ENCODE peak calls at places on chromosomes 2 and 18, in nine cellular contexts. M is heart right ventricle, T is right cardiac atrium, I is RWPE1, G is mesendoderm, V is small intestine, Y is thoracic aorta, F is K562, C is neural progenitor cell. Q is an unnamed sample.

GRCh38 chr18:52190195-52190594 is 149.8 kb upstream of the DCC start:
- DNase-seq in V (no peak), I (no peak), F (no peak), C (no peak), T (no peak), M (no peak), G (no peak), Y (no peak), Q (no peak)

GRCh38 chr2:228654707-228655106 is 473.2 kb upstream of the SPHKAP start:
- DNase-seq in G (no peak), F (no peak), M (no peak), Y (no peak), V (peak), T (no peak), C (no peak), I (no peak), Q (no peak)

GRCh38 chr2:102826904-102827303 is 65.1 kb downstream of the TMEM182 start:
- DNase-seq in I (no peak), Y (no peak), V (no peak), G (peak), T (peak), F (no peak), C (peak), M (peak), Q (no peak)

GRCh38 chr2:3637692-3638455 is 20.1 kb upstream of the ALLC start:
- DNase-seq in I (no peak), T (peak), Y (no peak), F (no peak), V (no peak), C (no peak), G (no peak), M (peak), Q (no peak)

GRCh38 chr2:160415991-160416390 is 77.6 kb downstream of the RBMS1 start:
- DNase-seq in I (peak), G (no peak), M (no peak), V (no peak), F (no peak), T (no peak), Y (no peak), C (no peak), Q (no peak)

GRCh38 chr2:45622704-45623103 is 11.6 kb upstream of the SRBD1 start:
- DNase-seq in V (no peak), F (no peak), Y (no peak), M (no peak), I (no peak), C (no peak), G (no peak), T (no peak), Q (no peak)

GRCh38 chr2:70360661-70361316 is 58.9 kb upstream of the FAM136A start:
- DNase-seq in V (peak), M (no peak), I (peak), C (no peak), T (no peak), G (peak), F (peak), Y (no peak), Q (no peak)

GRCh38 chr2:198756166-198756565 is 701.6 kb downstream of the SATB2 start:
- DNase-seq in G (no peak), I (no peak), V (no peak), F (no peak), M (no peak), T (no peak), Y (no peak), C (no peak), Q (no peak)

GRCh38 chr2:29443627-29444026 is 328.4 kb downstream of the CLIP4 start:
- DNase-seq in T (no peak), V (no peak), I (peak), M (no peak), G (peak), F (no peak), Y (no peak), C (no peak), Q (no peak)
- H3K27ac ChIP-seq in T (no peak), V (no peak), I (no peak), M (no peak), G (no peak), F (no peak), Y (no peak), C (no peak), Q (no peak)

GRCh38 chr2:144472911-144473310 is 47.0 kb downstream of the ZEB2 start:
- DNase-seq in V (no peak), G (no peak), Y (no peak), F (no peak), C (no peak), T (no peak), I (no peak), M (no peak), Q (no peak)
- H3K27ac ChIP-seq in V (no peak), G (no peak), Y (no peak), F (peak), C (peak), T (no peak), I (no peak), M (no peak), Q (no peak)

DNA sequence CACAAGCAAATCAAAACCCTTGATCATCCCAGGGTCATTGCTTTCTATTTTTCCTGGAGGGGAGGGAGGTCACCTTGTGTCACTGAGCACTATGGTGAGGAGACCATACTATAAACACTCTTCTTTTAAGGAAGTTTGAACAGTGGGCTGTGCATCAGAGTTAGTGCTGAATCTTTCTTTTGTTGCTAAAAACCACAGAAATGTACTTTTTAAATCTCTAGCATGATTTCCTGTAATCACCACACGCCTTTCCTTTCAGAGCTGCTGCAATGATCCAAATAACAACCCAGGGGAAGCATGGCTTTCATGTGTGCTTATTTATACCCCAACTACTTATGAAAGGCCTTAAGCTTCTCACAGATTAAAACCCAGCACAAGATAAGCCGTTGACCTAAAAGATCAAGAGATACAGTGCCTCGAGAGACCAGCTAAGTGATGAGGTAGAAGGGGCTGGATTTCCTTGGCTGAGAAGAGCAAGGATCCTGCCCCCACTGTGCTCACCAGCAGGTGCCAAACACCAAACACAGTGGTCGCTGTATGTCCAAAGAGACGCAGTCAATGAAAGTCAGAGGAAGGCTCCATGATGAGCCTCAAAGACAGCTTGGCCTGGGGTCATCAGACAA is 34.7 kb downstream of the TRABD2A start:
- DNase-seq in V (peak), Y (no peak), T (no peak), C (no peak), I (no peak), G (no peak), F (no peak), M (no peak), Q (peak)
- H3K27ac ChIP-seq in V (peak), Y (no peak), T (no peak), C (no peak), I (no peak), G (no peak), F (no peak), M (no peak), Q (peak)

GRCh38 chr2:232986155-232986554 is 26.9 kb downstream of the NGEF start:
- DNase-seq in I (no peak), T (no peak), Y (no peak), G (no peak), M (no peak), C (no peak), F (no peak), V (no peak), Q (no peak)

GRCh38 chr2:232983669-232983991 is 29.4 kb downstream of the NGEF start:
- DNase-seq in V (no peak), G (no peak), Y (no peak), M (no peak), C (no peak), I (no peak), T (peak), F (no peak), Q (peak)

GRCh38 chr2:232993231-232993821 is 19.7 kb downstream of the NGEF start:
- DNase-seq in M (no peak), G (no peak), F (no peak), C (no peak), I (peak), T (no peak), Y (no peak), V (no peak), Q (no peak)

GRCh38 chr2:232984451-232985207 is 28.4 kb downstream of the NGEF start:
- DNase-seq in V (no peak), T (no peak), C (no peak), Y (no peak), I (no peak), F (no peak), G (no peak), M (no peak), Q (peak)

GRCh38 chr2:232988444-232988843 is 24.6 kb downstream of the NGEF start:
- DNase-seq in F (no peak), I (peak), M (no peak), C (no peak), V (peak), G (peak), T (no peak), Y (peak), Q (no peak)
- H3K27ac ChIP-seq in F (no peak), I (peak), M (no peak), C (no peak), V (peak), G (no peak), T (no peak), Y (no peak), Q (no peak)

DNA sequence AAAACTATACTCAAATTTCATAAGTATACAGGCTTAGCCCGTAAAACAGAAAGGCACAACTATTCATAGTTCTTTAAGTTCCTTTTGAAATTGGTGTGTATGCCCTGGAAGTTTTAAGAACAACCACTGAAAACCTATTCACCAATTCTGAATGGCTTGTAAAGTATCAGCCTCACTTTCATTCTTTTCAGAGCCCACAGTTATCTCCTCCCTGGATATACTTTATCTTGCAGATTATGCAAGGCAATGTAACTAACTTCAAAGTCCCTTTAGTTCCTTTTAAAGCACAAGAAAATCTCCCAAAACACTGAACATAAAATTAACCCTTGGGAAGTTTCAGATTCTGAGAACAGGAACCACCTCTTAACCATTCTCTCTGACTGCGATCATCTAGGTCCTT is 1.1 kb downstream of the STRN start:
- DNase-seq in C (no peak), V (peak), G (peak), T (no peak), I (no peak), F (no peak), M (no peak), Y (no peak), Q (no peak)
- H3K27ac ChIP-seq in C (no peak), V (no peak), G (no peak), T (no peak), I (no peak), F (peak), M (peak), Y (no peak), Q (peak)

GRCh38 chr2:109662889-109663288 is 48.7 kb downstream of the SOWAHC start:
- DNase-seq in M (no peak), G (peak), I (no peak), V (no peak), F (no peak), T (no peak), Y (no peak), C (no peak), Q (no peak)
- H3K27ac ChIP-seq in M (no peak), G (no peak), I (no peak), V (no peak), F (no peak), T (no peak), Y (peak), C (no peak), Q (peak)

GRCh38 chr2:216170362-216170761 is 61.2 kb downstream of the XRCC5 start:
- DNase-seq in Y (no peak), I (no peak), F (no peak), C (no peak), M (no peak), T (no peak), V (peak), G (no peak), Q (no peak)
- H3K27ac ChIP-seq in Y (no peak), I (no peak), F (no peak), C (no peak), M (no peak), T (no peak), V (no peak), G (no peak), Q (no peak)

GRCh38 chr2:86229221-86229620 is 30.0 kb downstream of the MRPL35 start:
- DNase-seq in C (no peak), Y (no peak), I (no peak), F (no peak), M (no peak), V (no peak), G (no peak), T (no peak), Q (no peak)

GRCh38 chr2:86230961-86231360 is 31.7 kb downstream of the MRPL35 start:
- DNase-seq in F (no peak), C (no peak), T (no peak), I (no peak), G (no peak), Y (no peak), M (no peak), V (no peak), Q (no peak)

GRCh38 chr2:86232373-86232784 is 33.1 kb downstream of the MRPL35 start:
- DNase-seq in Y (no peak), I (no peak), V (no peak), F (no peak), T (no peak), G (no peak), C (no peak), M (no peak), Q (no peak)

GRCh38 chr2:86233464-86233863 is 34.2 kb downstream of the MRPL35 start:
- DNase-seq in I (no peak), C (no peak), G (no peak), T (no peak), F (no peak), M (no peak), Y (no peak), V (no peak), Q (no peak)

DNA sequence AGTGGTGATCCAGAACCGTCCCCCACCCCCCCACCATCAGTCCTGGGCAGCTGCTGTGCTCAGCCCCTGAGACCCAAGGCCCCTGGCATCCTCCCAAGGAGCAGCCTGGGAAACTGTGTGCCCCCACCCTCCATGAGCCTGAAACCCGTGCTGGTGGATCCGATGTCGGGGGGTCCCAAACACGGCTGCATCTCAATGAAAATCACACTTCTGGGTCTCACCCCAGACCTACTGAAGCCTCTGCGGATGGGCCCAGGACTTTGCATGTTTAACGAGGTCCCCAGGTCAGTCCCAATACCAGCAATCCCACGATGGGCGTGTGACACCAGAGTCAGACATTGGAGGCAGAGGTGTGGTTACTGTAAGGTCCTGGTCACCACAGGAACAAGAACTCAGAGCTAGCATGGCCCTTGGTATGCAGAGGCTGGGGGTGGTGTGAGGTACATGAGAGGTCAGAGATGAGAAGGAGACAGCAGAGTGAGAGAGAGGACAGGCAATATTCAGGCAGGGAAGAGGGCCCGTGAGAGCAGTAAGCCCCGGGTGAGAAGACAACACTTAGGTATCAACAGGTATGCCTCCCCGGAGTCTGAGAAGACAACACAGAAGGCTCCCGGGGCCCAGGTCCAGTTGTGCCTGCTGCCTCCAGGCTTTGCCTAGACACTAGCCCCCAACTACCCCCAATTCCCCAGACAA is 32.6 kb downstream of the MRPL35 start:
- DNase-seq in G (no peak), I (no peak), V (no peak), Y (no peak), F (no peak), C (no peak), M (no peak), T (peak), Q (no peak)
- H3K27ac ChIP-seq in G (no peak), I (no peak), V (no peak), Y (peak), F (no peak), C (no peak), M (no peak), T (no peak), Q (peak)

GRCh38 chr2:134035605-134036370 is 218.1 kb upstream of the MGAT5 start:
- DNase-seq in Y (no peak), T (no peak), G (no peak), I (no peak), M (no peak), C (no peak), V (no peak), F (no peak), Q (no peak)

GRCh38 chr2:134041877-134042276 is 212.0 kb upstream of the MGAT5 start:
- DNase-seq in C (no peak), Y (no peak), V (no peak), G (no peak), M (no peak), I (no peak), T (no peak), F (no peak), Q (no peak)

GRCh38 chr2:134039912-134040581 is 213.8 kb upstream of the MGAT5 start:
- DNase-seq in T (no peak), Y (no peak), C (no peak), I (no peak), F (no peak), V (no peak), M (no peak), G (no peak), Q (no peak)
- H3K27ac ChIP-seq in T (no peak), Y (no peak), C (no peak), I (no peak), F (no peak), V (no peak), M (no peak), G (no peak), Q (no peak)

DNA sequence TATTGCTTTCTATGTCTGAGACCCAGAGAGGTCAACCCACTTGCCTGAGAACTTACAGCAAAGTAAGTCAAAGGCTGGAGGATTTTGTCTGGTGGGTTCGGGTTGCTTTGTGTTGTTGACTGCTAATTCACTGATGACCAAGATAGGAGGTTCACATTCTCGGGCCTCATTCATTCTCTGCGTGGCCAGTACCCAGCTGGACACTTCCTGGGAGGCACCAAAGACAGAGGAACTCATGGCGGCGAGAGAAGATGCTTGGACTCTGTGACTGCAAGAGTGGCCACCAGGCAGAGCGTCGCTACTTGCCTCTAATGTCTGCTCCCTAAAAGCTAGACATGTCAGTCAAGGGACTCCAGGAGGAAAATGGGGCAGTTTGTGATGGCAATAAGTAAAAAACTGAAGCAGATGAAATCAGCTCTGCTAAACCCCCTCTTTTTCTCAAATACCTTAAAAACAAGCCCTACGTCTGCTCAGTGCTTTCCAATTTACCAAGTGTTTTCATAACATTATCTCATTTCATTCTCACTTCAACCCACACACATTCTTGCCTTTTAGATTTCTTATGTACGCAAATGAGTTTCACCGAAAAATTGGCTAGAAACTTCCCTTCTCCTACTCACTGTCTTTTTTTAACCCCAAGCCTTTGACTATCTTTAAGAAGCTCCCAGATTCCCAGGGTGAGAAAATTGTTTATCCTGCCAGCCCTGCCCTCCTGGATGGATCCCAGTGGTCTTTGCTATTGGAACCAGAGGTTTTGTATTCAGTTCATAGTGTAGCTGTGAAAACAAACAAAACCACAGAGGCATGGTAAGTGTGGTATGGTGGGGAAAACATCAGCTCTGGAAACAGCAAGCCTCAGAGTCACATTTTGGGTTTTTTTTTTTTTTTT is 4.9 kb upstream of the LBH start:
- DNase-seq in C (no peak), M (no peak), Y (no peak), V (no peak), G (no peak), F (no peak), I (no peak), T (no peak), Q (no peak)
- H3K27ac ChIP-seq in C (no peak), M (peak), Y (peak), V (peak), G (no peak), F (no peak), I (no peak), T (peak), Q (peak)

Q was measured in ascending aorta.